ENCODE peak calls at places on chromosomes 1 and 21, in ten cellular contexts. One of them, this sample, is unnamed.

GRCh38 chr21:39012314-39013230 is 170.7 kb downstream of the PSMG1 start:
- DNase-seq in testis: no peak
- DNase-seq in Calu3: no peak
- DNase-seq in BJ: no peak
- DNase-seq in cardiac muscle cell: no peak
- DNase-seq in choroid plexus epithelial cell: no peak
- DNase-seq in PC-3: no peak
- DNase-seq in GM06990: no peak
- DNase-seq in heart left ventricle: no peak
- DNase-seq in fibroblast of the aortic adventitia: no peak
- DNase-seq in this sample: no peak

GRCh38 chr1:59110287-59110686 is 186.6 kb upstream of the FGGY start:
- DNase-seq in testis: no peak
- DNase-seq in Calu3: no peak
- DNase-seq in BJ: no peak
- DNase-seq in cardiac muscle cell: no peak
- DNase-seq in choroid plexus epithelial cell: no peak
- DNase-seq in PC-3: no peak
- DNase-seq in GM06990: no peak
- DNase-seq in heart left ventricle: no peak
- DNase-seq in fibroblast of the aortic adventitia: no peak
- DNase-seq in this sample: no peak

GRCh38 chr1:151828931-151829330 is 2.7 kb downstream of the RORC start:
- DNase-seq in testis: peak
- DNase-seq in Calu3: no peak
- DNase-seq in BJ: no peak
- DNase-seq in cardiac muscle cell: peak
- DNase-seq in choroid plexus epithelial cell: peak
- DNase-seq in PC-3: peak
- DNase-seq in GM06990: no peak
- DNase-seq in heart left ventricle: peak
- DNase-seq in fibroblast of the aortic adventitia: peak
- DNase-seq in this sample: no peak

GRCh38 chr21:25501996-25502665 is 105.2 kb downstream of the MRPL39 start:
- DNase-seq in testis: no peak
- DNase-seq in Calu3: no peak
- DNase-seq in BJ: no peak
- DNase-seq in cardiac muscle cell: no peak
- DNase-seq in choroid plexus epithelial cell: no peak
- DNase-seq in PC-3: no peak
- DNase-seq in GM06990: peak
- DNase-seq in heart left ventricle: no peak
- DNase-seq in fibroblast of the aortic adventitia: peak
- DNase-seq in this sample: no peak

GRCh38 chr1:89631756-89632155 is 1.2 kb upstream of the LRRC8C start:
- DNase-seq in testis: peak
- DNase-seq in Calu3: no peak
- DNase-seq in BJ: no peak
- DNase-seq in cardiac muscle cell: peak
- DNase-seq in choroid plexus epithelial cell: no peak
- DNase-seq in PC-3: no peak
- DNase-seq in GM06990: no peak
- DNase-seq in heart left ventricle: peak
- DNase-seq in fibroblast of the aortic adventitia: no peak
- DNase-seq in this sample: no peak

GRCh38 chr1:32605711-32606424 is 44.5 kb downstream of the ZBTB8OS start:
- DNase-seq in testis: no peak
- DNase-seq in Calu3: no peak
- DNase-seq in BJ: no peak
- DNase-seq in cardiac muscle cell: no peak
- DNase-seq in choroid plexus epithelial cell: no peak
- DNase-seq in PC-3: no peak
- DNase-seq in GM06990: no peak
- DNase-seq in heart left ventricle: no peak
- DNase-seq in fibroblast of the aortic adventitia: no peak
- DNase-seq in this sample: no peak

GRCh38 chr1:209202826-209203439 is 380.6 kb upstream of the CAMK1G start:
- DNase-seq in testis: no peak
- DNase-seq in Calu3: peak
- DNase-seq in BJ: no peak
- DNase-seq in cardiac muscle cell: peak
- DNase-seq in choroid plexus epithelial cell: peak
- DNase-seq in PC-3: peak
- DNase-seq in GM06990: peak
- DNase-seq in heart left ventricle: no peak
- DNase-seq in fibroblast of the aortic adventitia: peak
- DNase-seq in this sample: peak

GRCh38 chr1:150877220-150877516 is 769 bp upstream of the ARNT start:
- DNase-seq in testis: no peak
- DNase-seq in Calu3: no peak
- DNase-seq in BJ: no peak
- DNase-seq in cardiac muscle cell: no peak
- DNase-seq in choroid plexus epithelial cell: no peak
- DNase-seq in PC-3: no peak
- DNase-seq in GM06990: no peak
- DNase-seq in heart left ventricle: no peak
- DNase-seq in fibroblast of the aortic adventitia: no peak
- DNase-seq in this sample: no peak

GRCh38 chr21:23478381-23478780 is 2128.9 kb downstream of the MRPL39 start:
- DNase-seq in testis: no peak
- DNase-seq in Calu3: no peak
- DNase-seq in BJ: no peak
- DNase-seq in cardiac muscle cell: no peak
- DNase-seq in choroid plexus epithelial cell: no peak
- DNase-seq in PC-3: no peak
- DNase-seq in GM06990: no peak
- DNase-seq in heart left ventricle: no peak
- DNase-seq in fibroblast of the aortic adventitia: no peak
- DNase-seq in this sample: no peak

GRCh38 chr1:37915484-37916093 is 31.3 kb downstream of the INPP5B start:
- DNase-seq in testis: no peak
- DNase-seq in Calu3: no peak
- DNase-seq in BJ: no peak
- DNase-seq in cardiac muscle cell: no peak
- DNase-seq in choroid plexus epithelial cell: no peak
- DNase-seq in PC-3: no peak
- DNase-seq in GM06990: no peak
- DNase-seq in heart left ventricle: no peak
- DNase-seq in fibroblast of the aortic adventitia: no peak
- DNase-seq in this sample: no peak

GRCh38 chr1:62335656-62336055 is 16.4 kb upstream of the KANK4 start:
- DNase-seq in testis: no peak
- DNase-seq in Calu3: no peak
- DNase-seq in BJ: no peak
- DNase-seq in cardiac muscle cell: no peak
- DNase-seq in choroid plexus epithelial cell: no peak
- DNase-seq in PC-3: no peak
- DNase-seq in GM06990: no peak
- DNase-seq in heart left ventricle: no peak
- DNase-seq in fibroblast of the aortic adventitia: no peak
- DNase-seq in this sample: no peak

GRCh38 chr1:60126733-60127132 is 53.2 kb upstream of the C1orf87 start:
- DNase-seq in testis: no peak
- DNase-seq in Calu3: no peak
- DNase-seq in BJ: no peak
- DNase-seq in cardiac muscle cell: no peak
- DNase-seq in choroid plexus epithelial cell: peak
- DNase-seq in PC-3: no peak
- DNase-seq in GM06990: no peak
- DNase-seq in heart left ventricle: no peak
- DNase-seq in fibroblast of the aortic adventitia: peak
- DNase-seq in this sample: no peak
- TF ChIP-seq CTCF in testis: no peak
- TF ChIP-seq CTCF in Calu3: no peak
- TF ChIP-seq CTCF in BJ: no peak
- TF ChIP-seq CTCF in cardiac muscle cell: no peak
- TF ChIP-seq CTCF in choroid plexus epithelial cell: peak
- TF ChIP-seq CTCF in PC-3: no peak
- TF ChIP-seq CTCF in GM06990: no peak
- TF ChIP-seq CTCF in heart left ventricle: no peak
- TF ChIP-seq CTCF in fibroblast of the aortic adventitia: no peak
- TF ChIP-seq CTCF in this sample: no peak

DNA sequence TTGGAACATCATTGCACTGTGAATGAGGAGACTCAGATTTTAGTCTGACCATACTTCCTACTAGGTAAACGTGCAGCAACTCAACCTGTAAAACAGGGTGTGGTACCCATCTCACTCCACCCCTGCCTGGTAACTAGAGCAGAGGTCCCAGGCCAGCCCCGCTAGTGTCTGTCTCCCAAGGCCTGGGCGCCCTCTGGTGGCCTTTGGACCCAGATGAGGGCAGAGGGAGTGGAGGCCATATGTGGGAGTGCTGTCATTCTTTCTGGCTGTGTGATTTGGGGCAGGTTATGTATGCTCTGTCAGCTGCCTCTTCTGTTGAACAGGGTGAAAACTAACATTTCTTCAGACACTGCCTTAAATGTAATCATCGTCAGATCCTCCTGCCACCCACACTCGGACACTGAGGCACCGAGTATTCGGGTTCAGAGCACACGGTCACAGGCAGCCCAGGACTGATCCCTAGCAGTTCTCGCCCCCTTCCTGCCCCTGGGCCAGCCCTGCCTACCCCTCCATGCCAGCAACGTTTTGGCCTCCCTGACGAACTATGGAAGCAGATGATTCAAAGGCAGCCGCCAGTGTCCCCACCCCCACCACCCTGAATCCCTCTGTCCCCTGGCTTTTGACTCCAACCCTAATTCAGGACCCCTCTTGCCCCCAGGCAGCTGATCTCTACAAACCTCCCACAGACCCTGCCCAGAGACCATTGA is 76.0 kb downstream of the CD247 start:
- DNase-seq in testis: peak
- DNase-seq in Calu3: peak
- DNase-seq in BJ: no peak
- DNase-seq in cardiac muscle cell: peak
- DNase-seq in choroid plexus epithelial cell: peak
- DNase-seq in PC-3: peak
- DNase-seq in GM06990: peak
- DNase-seq in heart left ventricle: peak
- DNase-seq in fibroblast of the aortic adventitia: peak
- DNase-seq in this sample: peak
- TF ChIP-seq CTCF in testis: peak
- TF ChIP-seq CTCF in Calu3: peak
- TF ChIP-seq CTCF in BJ: peak
- TF ChIP-seq CTCF in cardiac muscle cell: peak
- TF ChIP-seq CTCF in choroid plexus epithelial cell: peak
- TF ChIP-seq CTCF in PC-3: peak
- TF ChIP-seq CTCF in GM06990: peak
- TF ChIP-seq CTCF in heart left ventricle: peak
- TF ChIP-seq CTCF in fibroblast of the aortic adventitia: peak
- TF ChIP-seq CTCF in this sample: peak

GRCh38 chr1:178959543-178960460 is 65.9 kb upstream of the FAM20B start:
- DNase-seq in testis: no peak
- DNase-seq in Calu3: no peak
- DNase-seq in BJ: no peak
- DNase-seq in cardiac muscle cell: no peak
- DNase-seq in choroid plexus epithelial cell: no peak
- DNase-seq in PC-3: no peak
- DNase-seq in GM06990: no peak
- DNase-seq in heart left ventricle: no peak
- DNase-seq in fibroblast of the aortic adventitia: no peak
- DNase-seq in this sample: no peak
- TF ChIP-seq CTCF in testis: no peak
- TF ChIP-seq CTCF in Calu3: no peak
- TF ChIP-seq CTCF in BJ: no peak
- TF ChIP-seq CTCF in cardiac muscle cell: no peak
- TF ChIP-seq CTCF in choroid plexus epithelial cell: no peak
- TF ChIP-seq CTCF in PC-3: no peak
- TF ChIP-seq CTCF in GM06990: no peak
- TF ChIP-seq CTCF in heart left ventricle: no peak
- TF ChIP-seq CTCF in fibroblast of the aortic adventitia: no peak
- TF ChIP-seq CTCF in this sample: no peak

GRCh38 chr21:43657355-43658093 is 1.8 kb downstream of the HSF2BP start:
- DNase-seq in testis: no peak
- DNase-seq in Calu3: no peak
- DNase-seq in BJ: no peak
- DNase-seq in cardiac muscle cell: no peak
- DNase-seq in choroid plexus epithelial cell: no peak
- DNase-seq in PC-3: no peak
- DNase-seq in GM06990: no peak
- DNase-seq in heart left ventricle: peak
- DNase-seq in fibroblast of the aortic adventitia: no peak
- DNase-seq in this sample: no peak
- TF ChIP-seq CTCF in testis: no peak
- TF ChIP-seq CTCF in Calu3: no peak
- TF ChIP-seq CTCF in BJ: no peak
- TF ChIP-seq CTCF in cardiac muscle cell: no peak
- TF ChIP-seq CTCF in choroid plexus epithelial cell: no peak
- TF ChIP-seq CTCF in PC-3: no peak
- TF ChIP-seq CTCF in GM06990: no peak
- TF ChIP-seq CTCF in heart left ventricle: no peak
- TF ChIP-seq CTCF in fibroblast of the aortic adventitia: no peak
- TF ChIP-seq CTCF in this sample: no peak

GRCh38 chr1:51139474-51139873 is 37.4 kb downstream of the C1orf185 start:
- DNase-seq in testis: no peak
- DNase-seq in Calu3: no peak
- DNase-seq in BJ: no peak
- DNase-seq in cardiac muscle cell: no peak
- DNase-seq in choroid plexus epithelial cell: peak
- DNase-seq in PC-3: peak
- DNase-seq in GM06990: no peak
- DNase-seq in heart left ventricle: no peak
- DNase-seq in fibroblast of the aortic adventitia: peak
- DNase-seq in this sample: no peak
- TF ChIP-seq CTCF in testis: no peak
- TF ChIP-seq CTCF in Calu3: peak
- TF ChIP-seq CTCF in BJ: peak
- TF ChIP-seq CTCF in cardiac muscle cell: peak
- TF ChIP-seq CTCF in choroid plexus epithelial cell: no peak
- TF ChIP-seq CTCF in PC-3: peak
- TF ChIP-seq CTCF in GM06990: no peak
- TF ChIP-seq CTCF in heart left ventricle: no peak
- TF ChIP-seq CTCF in fibroblast of the aortic adventitia: peak
- TF ChIP-seq CTCF in this sample: no peak

DNA sequence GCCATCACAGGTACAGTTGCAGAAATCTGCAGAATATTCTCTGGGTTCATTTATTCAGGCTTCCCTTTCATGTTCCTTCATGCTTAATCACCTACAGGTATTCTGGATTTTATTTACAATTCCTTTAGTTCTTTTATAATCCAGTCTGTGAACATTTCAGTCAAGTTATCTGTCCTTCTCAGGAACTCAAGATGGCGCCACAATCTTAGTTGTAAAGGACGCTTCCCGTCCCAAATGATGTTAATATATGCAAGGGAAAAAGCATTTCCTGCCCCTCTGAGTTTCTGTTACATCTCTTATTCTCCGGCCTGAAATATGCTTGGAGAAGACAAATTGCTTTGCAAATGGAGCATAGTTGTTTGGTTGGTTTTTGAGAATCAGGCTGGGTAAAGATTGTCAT is 19.3 kb downstream of the F3 start:
- DNase-seq in testis: no peak
- DNase-seq in Calu3: peak
- DNase-seq in BJ: no peak
- DNase-seq in cardiac muscle cell: peak
- DNase-seq in choroid plexus epithelial cell: peak
- DNase-seq in PC-3: peak
- DNase-seq in GM06990: no peak
- DNase-seq in heart left ventricle: no peak
- DNase-seq in fibroblast of the aortic adventitia: peak
- DNase-seq in this sample: no peak
- TF ChIP-seq CTCF in testis: peak
- TF ChIP-seq CTCF in Calu3: no peak
- TF ChIP-seq CTCF in BJ: peak
- TF ChIP-seq CTCF in cardiac muscle cell: peak
- TF ChIP-seq CTCF in choroid plexus epithelial cell: peak
- TF ChIP-seq CTCF in PC-3: peak
- TF ChIP-seq CTCF in GM06990: no peak
- TF ChIP-seq CTCF in heart left ventricle: peak
- TF ChIP-seq CTCF in fibroblast of the aortic adventitia: peak
- TF ChIP-seq CTCF in this sample: peak

GRCh38 chr1:234140388-234140787 is 232.9 kb upstream of the COA6 start:
- DNase-seq in testis: no peak
- DNase-seq in Calu3: no peak
- DNase-seq in BJ: no peak
- DNase-seq in cardiac muscle cell: no peak
- DNase-seq in choroid plexus epithelial cell: no peak
- DNase-seq in PC-3: no peak
- DNase-seq in GM06990: no peak
- DNase-seq in heart left ventricle: no peak
- DNase-seq in fibroblast of the aortic adventitia: no peak
- DNase-seq in this sample: no peak
- TF ChIP-seq CTCF in testis: no peak
- TF ChIP-seq CTCF in Calu3: no peak
- TF ChIP-seq CTCF in BJ: no peak
- TF ChIP-seq CTCF in cardiac muscle cell: no peak
- TF ChIP-seq CTCF in choroid plexus epithelial cell: no peak
- TF ChIP-seq CTCF in PC-3: no peak
- TF ChIP-seq CTCF in GM06990: no peak
- TF ChIP-seq CTCF in heart left ventricle: no peak
- TF ChIP-seq CTCF in fibroblast of the aortic adventitia: no peak
- TF ChIP-seq CTCF in this sample: no peak